ENCODE peak calls at places on chromosomes 6 and 20, in five cellular contexts. R is lower lobe of right lung, L is NCI-H510A treated with DMSO at 0.1 percent for 48 hours, O is CD14-positive monocyte, H is activated gamma-delta T cell treated with Interleukin-2 at 50 U/mL for 16 hours. C is an unnamed sample.
A peak's percentile ranks its signal among the peaks of the same experiment; 100 is the strongest.

GRCh38 chr6:10690651-10691445 is 3.6 kb downstream of the C6orf52 start:
- DNase-seq in R (no peak), O (no peak), L (no peak), H (no peak), C (no peak)

GRCh38 chr6:24827162-24827561 is 28.4 kb upstream of the ARMH2 start:
- DNase-seq in H (no peak), R (no peak), L (no peak), O (no peak), C (no peak)

GRCh38 chr6:42313941-42314570 is 96.4 kb upstream of the MRPS10 start:
- DNase-seq in H (no peak), O (no peak), R (no peak), L (no peak), C (peak; percentile 67)

GRCh38 chr6:64504509-64504908 is 868.9 kb downstream of the PHF3 start:
- DNase-seq in R (no peak), O (no peak), L (no peak), H (no peak), C (no peak)

GRCh38 chr20:63829943-63830820 is 882 bp downstream of the ZBTB46 start:
- DNase-seq in R (no peak), L (no peak), O (no peak), H (no peak), C (no peak)

GRCh38 chr6:16704706-16705402 is 56.4 kb downstream of the ATXN1 start:
- DNase-seq in H (no peak), L (no peak), R (no peak), O (peak; percentile 62), C (peak; percentile 60)

GRCh38 chr6:26104457-26105108 is 17.4 kb downstream of the HFE start:
- DNase-seq in R (no peak), O (no peak), H (no peak), L (no peak), C (no peak)

GRCh38 chr6:125014157-125014957 is 52.1 kb downstream of the RNF217 start:
- DNase-seq in L (no peak), O (no peak), R (no peak), H (no peak), C (peak; percentile 74)

GRCh38 chr6:72963946-72964345 is 261.4 kb downstream of the KHDC1L start:
- DNase-seq in R (no peak), L (no peak), H (no peak), O (no peak), C (peak; percentile 12)

GRCh38 chr6:12472601-12473038 is 182.5 kb downstream of the EDN1 start:
- DNase-seq in L (no peak), R (peak; percentile 56), O (no peak), H (no peak), C (peak; percentile 60)

GRCh38 chr6:45054610-45055009 is 273.5 kb upstream of the RUNX2 start:
- DNase-seq in L (no peak), R (no peak), H (no peak), O (no peak), C (no peak)

GRCh38 chr6:112218563-112218962 is 35.8 kb downstream of the LAMA4 start:
- DNase-seq in L (no peak), O (no peak), R (no peak), H (no peak), C (no peak)

GRCh38 chr6:19845271-19846046 is 8.3 kb downstream of the ID4 start:
- DNase-seq in O (no peak), R (no peak), L (no peak), H (no peak), C (no peak)

GRCh38 chr6:142297996-142298753 is 3.6 kb upstream of the ADGRG6 start:
- DNase-seq in R (no peak), H (no peak), O (no peak), L (no peak), C (peak; percentile 92)

GRCh38 chr6:101730954-101731353 is 337.4 kb downstream of the GRIK2 start:
- DNase-seq in H (no peak), R (no peak), O (no peak), L (no peak), C (peak; percentile 10)

C was measured in EL.